ENCODE peak calls at places on chromosome 20, in six cellular contexts. H is iris pigment epithelial cell, F is heart right ventricle, Z is T47D, D is heart left ventricle, K is SJSA1. I is an unnamed sample.

GRCh38 chr20:58044286-58044685 is 184.2 kb downstream of the ANKRD60 start:
- DNase-seq in H (no peak), F (no peak), Z (no peak), D (no peak), K (no peak), I (no peak)

GRCh38 chr20:20410678-20411077 is 42.8 kb downstream of the INSM1 start:
- DNase-seq in H (no peak), F (peak), Z (no peak), D (peak), K (no peak), I (no peak)

GRCh38 chr20:54573838-54574237 is 98.4 kb downstream of the DOK5 start:
- DNase-seq in H (no peak), F (peak), Z (no peak), D (peak), K (no peak), I (no peak)

GRCh38 chr20:46406986-46407670 is 713 bp upstream of the ELMO2 start:
- DNase-seq in H (no peak), F (peak), Z (no peak), D (peak), K (peak), I (peak)

GRCh38 chr20:25136643-25137559 is 55.0 kb upstream of the VSX1 start:
- DNase-seq in H (peak), F (peak), Z (no peak), D (peak), K (peak), I (peak)

GRCh38 chr20:47696856-47697255 is 88.4 kb downstream of the SULF2 start:
- DNase-seq in H (no peak), F (no peak), Z (no peak), D (no peak), K (no peak), I (no peak)

GRCh38 chr20:57072184-57072583 is 194.3 kb downstream of the BMP7 start:
- DNase-seq in H (no peak), F (no peak), Z (no peak), D (no peak), K (no peak), I (no peak)

GRCh38 chr20:58023781-58024180 is 204.7 kb downstream of the ANKRD60 start:
- DNase-seq in H (no peak), F (no peak), Z (no peak), D (no peak), K (no peak), I (no peak)

GRCh38 chr20:10508468-10509251 is 73.6 kb downstream of the SLX4IP start:
- DNase-seq in H (peak), F (no peak), Z (no peak), D (peak), K (no peak), I (peak)

GRCh38 chr20:37323985-37324384 is 22.0 kb upstream of the SRC start:
- DNase-seq in H (peak), F (no peak), Z (no peak), D (no peak), K (no peak), I (peak)

GRCh38 chr20:25319241-25320034 is 71.2 kb downstream of the ABHD12 start:
- DNase-seq in H (no peak), F (peak), Z (no peak), D (no peak), K (no peak), I (no peak)

GRCh38 chr20:60039526-60039925 is 81.3 kb downstream of the CDH26 start:
- DNase-seq in H (no peak), F (no peak), Z (no peak), D (no peak), K (no peak), I (no peak)

GRCh38 chr20:4916991-4917881 is 84.1 kb downstream of the SLC23A2 start:
- DNase-seq in H (peak), F (no peak), Z (no peak), D (no peak), K (no peak), I (peak)

GRCh38 chr20:6127825-6128224 is 5.0 kb upstream of the FERMT1 start:
- DNase-seq in H (no peak), F (no peak), Z (no peak), D (no peak), K (no peak), I (no peak)

GRCh38 chr20:13220857-13221297 is at the start of gene ISM1:
- DNase-seq in H (peak), F (no peak), Z (peak), D (peak), K (no peak), I (no peak)

GRCh38 chr20:49597825-49598395 is 30.0 kb upstream of the PTGIS start:
- DNase-seq in H (no peak), F (no peak), Z (no peak), D (no peak), K (no peak), I (no peak)

GRCh38 chr20:5495939-5496338 is 179.2 kb upstream of the PROKR2 start:
- DNase-seq in H (no peak), F (no peak), Z (no peak), D (no peak), K (no peak), I (no peak)

GRCh38 chr20:61896058-61896961 is 169.4 kb downstream of the TAF4 start:
- DNase-seq in H (peak), F (no peak), Z (peak), D (no peak), K (no peak), I (peak)

GRCh38 chr20:41231850-41232249 is 85.7 kb downstream of the ZHX3 start:
- DNase-seq in H (no peak), F (no peak), Z (no peak), D (no peak), K (no peak), I (no peak)

GRCh38 chr20:61803416-61803902 is 262.2 kb downstream of the TAF4 start:
- DNase-seq in H (no peak), F (no peak), Z (no peak), D (no peak), K (no peak), I (no peak)

I was measured in LHCN-M2.